ENCODE peak calls at places on chromosome 12, in eight cellular contexts. W is GM23338, A is GM23248, X is mammary epithelial cell, F is endothelial cell of umbilical vein, T is fibroblast of lung, Z is PC-9, C is neural progenitor cell. R is an unnamed sample.

GRCh38 chr12:20476551-20476950 is 108.2 kb downstream of the PDE3A start:
- DNase-seq in T (no peak), F (no peak), C (no peak), W (no peak), A (no peak), X (no peak), Z (no peak), R (no peak)

GRCh38 chr12:39795481-39795880 is 175.9 kb upstream of the ABCD2 start:
- DNase-seq in F (no peak), X (no peak), A (no peak), T (no peak), Z (no peak), W (no peak), C (no peak), R (no peak)

GRCh38 chr12:15789215-15790171 is at the start of gene EPS8:
- DNase-seq in F (peak; percentile 94), X (peak; percentile 91), C (peak; percentile 95), W (peak; percentile 92), A (peak; percentile 95), Z (peak; percentile 100), T (peak; percentile 91), R (peak; percentile 96)

GRCh38 chr12:125983094-125983783 is 918.0 kb downstream of the AACS start:
- DNase-seq in X (no peak), C (peak; percentile 97), F (no peak), Z (peak; percentile 85), T (no peak), W (peak; percentile 72), A (no peak), R (peak; percentile 94)

GRCh38 chr12:66603458-66603857 is 75.4 kb downstream of the GRIP1 start:
- DNase-seq in T (no peak), A (no peak), X (no peak), C (no peak), F (no peak), Z (no peak), W (no peak), R (peak; percentile 20)

GRCh38 chr12:92952394-92952793 is 23.3 kb upstream of the EEA1 start:
- DNase-seq in C (no peak), T (no peak), X (no peak), A (no peak), Z (no peak), W (no peak), F (no peak), R (no peak)

GRCh38 chr12:5428332-5429221 is 3.3 kb upstream of the NTF3 start:
- DNase-seq in T (peak; percentile 58), F (peak; percentile 50), X (no peak), A (peak; percentile 67), C (peak; percentile 70), W (peak; percentile 65), Z (no peak), R (peak; percentile 70)

GRCh38 chr12:119594772-119595445 is 1.3 kb downstream of the TMEM233 start:
- DNase-seq in C (peak; percentile 63), T (no peak), A (peak; percentile 6), W (peak; percentile 51), F (no peak), X (no peak), Z (no peak), R (no peak)

GRCh38 chr12:82481954-82482353 is 123.6 kb downstream of the METTL25 start:
- DNase-seq in F (no peak), C (no peak), T (no peak), A (no peak), X (no peak), Z (no peak), W (no peak), R (no peak)

DNA sequence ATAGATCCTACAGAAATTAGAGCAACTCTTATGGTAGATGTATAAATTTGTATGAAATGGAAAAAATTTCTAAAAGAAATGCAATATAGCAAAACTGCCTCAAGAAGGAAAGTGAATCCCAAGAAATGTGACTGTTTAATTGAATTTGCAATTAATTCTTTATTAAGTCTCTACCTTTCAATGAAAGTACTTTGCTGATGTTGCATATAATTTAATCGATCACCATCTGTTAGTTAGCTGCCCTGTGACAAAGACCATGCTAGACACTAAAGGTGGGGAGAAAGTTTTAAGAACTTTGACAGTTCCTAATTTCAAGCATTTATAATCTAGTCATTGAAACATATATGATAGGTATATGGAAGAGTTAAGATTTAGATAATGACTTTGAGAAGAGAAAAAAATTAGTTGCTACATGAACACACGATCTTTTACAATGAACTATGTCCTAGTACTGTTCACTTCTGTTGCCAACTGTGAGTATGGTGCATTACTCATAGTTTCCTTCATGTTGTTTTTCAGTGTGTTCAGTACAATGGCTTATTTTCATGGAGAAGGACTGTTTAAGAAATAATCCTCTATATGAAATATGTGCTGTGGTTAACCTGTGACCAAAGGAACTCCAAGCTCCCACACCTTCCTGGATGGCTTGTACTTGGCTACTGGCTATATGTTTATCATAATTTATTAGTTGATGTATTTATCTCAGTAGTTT is 128.4 kb downstream of the METTL25 start:
- DNase-seq in A (peak; percentile 50), C (no peak), F (peak; percentile 94), X (peak; percentile 89), T (peak; percentile 42), Z (no peak), W (no peak), R (no peak)
- TF ChIP-seq EZH2 in A (no peak), C (no peak), F (no peak), X (no peak), T (no peak), Z (no peak), W (no peak), R (no peak)

GRCh38 chr12:57473886-57474285 is 5.8 kb downstream of the ARHGAP9 start:
- DNase-seq in C (no peak), F (no peak), X (no peak), W (no peak), Z (no peak), A (no peak), T (no peak), R (no peak)

GRCh38 chr12:57474862-57475261 is 4.8 kb downstream of the ARHGAP9 start:
- DNase-seq in F (no peak), W (no peak), A (no peak), C (no peak), X (no peak), Z (no peak), T (no peak), R (no peak)

GRCh38 chr12:57474430-57474829 is 5.2 kb downstream of the ARHGAP9 start:
- DNase-seq in T (no peak), X (no peak), C (no peak), Z (no peak), F (no peak), A (no peak), W (no peak), R (no peak)

GRCh38 chr12:57476162-57476992 is 3.3 kb downstream of the ARHGAP9 start:
- DNase-seq in A (no peak), T (no peak), C (no peak), W (peak; percentile 79), F (no peak), X (no peak), Z (no peak), R (no peak)

GRCh38 chr12:57475271-57476161 is 4.2 kb downstream of the ARHGAP9 start:
- DNase-seq in X (no peak), T (no peak), A (peak; percentile 70), C (peak; percentile 68), F (no peak), W (peak; percentile 69), Z (no peak), R (peak; percentile 64)
- TF ChIP-seq EZH2 in X (peak; percentile 58), T (peak; percentile 58), A (peak; percentile 89), C (peak; percentile 98), F (peak; percentile 95), W (peak; percentile 81), Z (no peak), R (peak; percentile 53)

GRCh38 chr12:54007538-54008259 is 1.1 kb upstream of the HOXC8 start:
- DNase-seq in Z (no peak), X (no peak), A (peak; percentile 36), T (no peak), F (no peak), W (no peak), C (no peak), R (no peak)

GRCh38 chr12:54004841-54005530 is 3.8 kb upstream of the HOXC8 start:
- DNase-seq in Z (peak; percentile 11), T (no peak), A (no peak), F (no peak), W (peak; percentile 76), C (peak; percentile 57), X (no peak), R (no peak)

GRCh38 chr12:54006700-54007220 is 2.0 kb upstream of the HOXC8 start:
- DNase-seq in T (no peak), X (no peak), A (no peak), Z (no peak), C (no peak), W (no peak), F (no peak), R (peak; percentile 66)

GRCh38 chr12:54005531-54005852 is 3.3 kb upstream of the HOXC8 start:
- DNase-seq in F (no peak), X (no peak), T (no peak), C (no peak), W (no peak), A (no peak), Z (no peak), R (no peak)

DNA sequence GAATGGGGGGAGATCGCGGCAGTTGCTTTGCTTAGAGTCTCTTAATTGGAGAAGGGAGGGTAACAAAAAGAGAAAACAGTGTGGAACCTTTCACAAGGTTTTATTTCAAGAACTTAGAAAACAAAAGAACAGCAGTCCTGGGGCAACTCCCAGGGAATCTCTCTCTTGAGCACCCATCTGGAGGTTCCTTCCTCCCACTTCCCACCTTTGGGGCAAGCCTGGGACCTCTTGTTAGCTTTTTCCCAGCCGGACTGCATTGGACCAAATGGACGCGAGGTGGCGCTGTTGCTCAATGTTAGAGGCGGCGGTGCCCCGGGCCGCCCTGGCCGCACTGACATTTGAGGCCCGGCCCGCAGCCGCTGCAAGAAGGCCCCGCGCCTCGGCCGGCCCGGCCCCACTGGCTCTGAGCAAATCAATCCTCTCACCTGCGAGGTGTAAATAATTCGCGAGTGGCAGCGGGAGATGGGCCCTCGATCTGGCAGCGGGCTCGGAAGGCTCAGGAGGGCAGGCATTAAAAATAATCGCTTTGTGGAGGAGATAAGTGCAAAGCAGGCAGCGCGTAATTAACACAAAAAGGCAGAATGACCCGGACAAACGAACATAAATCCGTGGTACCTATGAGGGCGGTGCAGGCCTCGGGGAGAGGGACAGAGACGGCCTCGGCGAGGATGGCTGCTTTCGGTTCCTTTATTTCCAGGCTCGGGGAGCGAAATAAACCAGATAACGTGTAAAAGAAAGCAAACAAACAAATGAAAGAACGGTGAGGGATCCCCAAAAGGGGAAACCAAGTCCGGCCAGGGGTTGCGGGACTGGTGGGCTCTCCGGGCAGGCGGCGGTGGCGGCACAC is 2.7 kb upstream of the HOXC8 start:
- DNase-seq in W (peak; percentile 95), Z (peak; percentile 85), F (peak; percentile 79), T (peak; percentile 77), X (peak; percentile 59), A (peak; percentile 92), C (peak; percentile 96), R (peak; percentile 93)
- TF ChIP-seq EZH2 in W (peak; percentile 92), Z (no peak), F (no peak), T (peak; percentile 0), X (no peak), A (no peak), C (peak; percentile 97), R (peak; percentile 66)

GRCh38 chr12:99809921-99810320 is 162.4 kb downstream of the GARIN6 start:
- DNase-seq in F (no peak), C (peak; percentile 18), T (no peak), Z (no peak), A (no peak), X (no peak), W (no peak), R (peak; percentile 33)

GRCh38 chr12:99810718-99811593 is 163.4 kb downstream of the GARIN6 start:
- DNase-seq in T (peak; percentile 41), C (no peak), F (peak; percentile 57), W (peak; percentile 18), A (peak; percentile 55), Z (no peak), X (peak; percentile 4), R (peak; percentile 16)

GRCh38 chr12:99804715-99805114 is 157.2 kb downstream of the GARIN6 start:
- DNase-seq in C (no peak), W (no peak), X (peak; percentile 3), T (no peak), A (no peak), F (no peak), Z (no peak), R (no peak)

DNA sequence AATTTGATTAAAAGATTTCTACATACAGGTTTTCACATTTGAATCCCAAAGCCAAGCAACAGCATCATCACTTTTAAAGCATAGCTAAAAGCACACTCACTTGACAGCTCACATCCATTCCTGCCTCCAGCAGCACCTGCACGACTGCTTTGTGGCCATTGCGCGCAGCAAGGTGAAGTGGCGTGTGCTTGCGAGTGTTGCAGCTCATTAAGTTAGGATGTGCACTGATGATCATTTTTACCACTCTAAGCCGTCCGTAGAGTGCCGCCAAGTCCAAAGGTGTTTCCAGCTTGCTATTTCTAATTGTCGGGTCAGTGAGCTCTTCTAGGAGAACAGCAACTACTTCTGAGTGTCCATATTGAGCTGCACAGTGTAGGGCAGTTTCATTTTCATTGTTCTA is 158.8 kb downstream of the GARIN6 start:
- DNase-seq in W (no peak), X (no peak), T (no peak), A (no peak), C (no peak), F (no peak), Z (no peak), R (no peak)
- TF ChIP-seq EZH2 in W (no peak), X (no peak), T (no peak), A (no peak), C (no peak), F (no peak), Z (no peak), R (no peak)